ENCODE peak calls at places on chromosomes 3 and 15, in ten cellular contexts. M is body of pancreas, K is uterus, L is fibroblast of lung, X is neuronal stem cell, O is pancreas, B is SJSA1, P is neural progenitor cell, J is endothelial cell of umbilical vein, N is tibial artery. V is an unnamed sample. For H3K4me1, the result is how much of the 10 kb centered on the place peaks cover.

GRCh38 chr3:111864821-111865656 is 6.0 kb downstream of the PHLDB2 start:
- DNase-seq in M (no peak), J (peak), L (peak), B (no peak), N (no peak), O (no peak), K (no peak), X (no peak), P (no peak), V (no peak)

GRCh38 chr3:103794656-103795055 is 1359.8 kb downstream of the ZPLD1 start:
- DNase-seq in K (no peak), L (no peak), M (no peak), B (no peak), O (no peak), P (peak), N (no peak), J (no peak), X (no peak), V (no peak)

GRCh38 chr3:98513136-98513535 is 9.6 kb downstream of the CLDND1 start:
- DNase-seq in N (no peak), B (no peak), M (no peak), J (no peak), O (no peak), X (no peak), P (no peak), L (peak), K (peak), V (no peak)

GRCh38 chr15:27774638-27775037 is 324.5 kb downstream of the OCA2 start:
- DNase-seq in O (no peak), K (no peak), J (no peak), L (no peak), X (no peak), N (no peak), P (no peak), B (no peak), M (no peak), V (no peak)

GRCh38 chr3:24508423-24508839 is 13.8 kb upstream of the THRB start:
- DNase-seq in L (peak), O (no peak), N (no peak), B (no peak), K (no peak), J (peak), M (no peak), P (no peak), X (no peak), V (no peak)

GRCh38 chr15:43648649-43649429 is at the start of gene CATSPER2:
- DNase-seq in P (no peak), K (no peak), M (no peak), X (no peak), L (no peak), N (no peak), B (no peak), J (no peak), O (no peak), V (no peak)

GRCh38 chr3:127349501-127350171 is 61.8 kb upstream of the PRR20G start:
- DNase-seq in K (no peak), P (no peak), L (no peak), J (no peak), X (no peak), N (no peak), M (no peak), B (no peak), O (no peak), V (peak)

GRCh38 chr3:17742092-17742836 is at the start of gene TBC1D5:
- DNase-seq in X (peak), J (peak), K (peak), M (peak), O (peak), N (peak), B (peak), P (peak), L (peak), V (peak)

GRCh38 chr15:31081568-31082250 is 19.8 kb downstream of the TRPM1 start:
- DNase-seq in N (no peak), J (no peak), P (no peak), X (no peak), M (peak), K (no peak), L (no peak), O (peak), B (no peak), V (peak)

GRCh38 chr3:143261848-143262247 is 142.3 kb downstream of the CHST2 start:
- DNase-seq in M (no peak), B (no peak), K (no peak), X (no peak), O (no peak), L (no peak), P (no peak), J (no peak), N (no peak), V (no peak)

GRCh38 chr3:77320514-77320913 is 280.6 kb downstream of the ROBO2 start:
- DNase-seq in B (no peak), J (peak), N (no peak), X (peak), L (peak), M (no peak), O (no peak), P (peak), K (no peak), V (no peak)

GRCh38 chr3:138862924-138863775 is 28.4 kb upstream of the PIK3CB start:
- DNase-seq in M (peak), O (peak), X (no peak), K (no peak), B (peak), P (no peak), L (peak), N (no peak), J (peak), V (no peak)

GRCh38 chr3:195450731-195451229 is 8.0 kb upstream of the ACAP2 start:
- DNase-seq in K (peak), J (no peak), P (no peak), L (peak), B (no peak), N (peak), X (no peak), M (no peak), O (no peak), V (no peak)

GRCh38 chr3:933311-933710 is 159.5 kb upstream of the CNTN6 start:
- DNase-seq in K (no peak), N (no peak), X (no peak), P (peak), J (no peak), B (no peak), O (no peak), M (no peak), L (no peak), V (no peak)

GRCh38 chr3:13615019-13615528 is 66.1 kb downstream of the FBLN2 start:
- DNase-seq in M (no peak), N (no peak), L (no peak), K (no peak), X (no peak), B (no peak), J (no peak), O (no peak), P (no peak), V (no peak)

GRCh38 chr3:136068708-136069107 is 103.2 kb downstream of the PPP2R3A start:
- DNase-seq in K (no peak), J (no peak), X (no peak), L (peak), B (no peak), P (no peak), M (no peak), N (no peak), O (no peak), V (no peak)

GRCh38 chr3:88713233-88713691 is 394.2 kb upstream of the EPHA3 start:
- DNase-seq in L (no peak), O (no peak), J (no peak), X (no peak), B (no peak), P (no peak), K (no peak), M (no peak), N (no peak), V (no peak)

DNA sequence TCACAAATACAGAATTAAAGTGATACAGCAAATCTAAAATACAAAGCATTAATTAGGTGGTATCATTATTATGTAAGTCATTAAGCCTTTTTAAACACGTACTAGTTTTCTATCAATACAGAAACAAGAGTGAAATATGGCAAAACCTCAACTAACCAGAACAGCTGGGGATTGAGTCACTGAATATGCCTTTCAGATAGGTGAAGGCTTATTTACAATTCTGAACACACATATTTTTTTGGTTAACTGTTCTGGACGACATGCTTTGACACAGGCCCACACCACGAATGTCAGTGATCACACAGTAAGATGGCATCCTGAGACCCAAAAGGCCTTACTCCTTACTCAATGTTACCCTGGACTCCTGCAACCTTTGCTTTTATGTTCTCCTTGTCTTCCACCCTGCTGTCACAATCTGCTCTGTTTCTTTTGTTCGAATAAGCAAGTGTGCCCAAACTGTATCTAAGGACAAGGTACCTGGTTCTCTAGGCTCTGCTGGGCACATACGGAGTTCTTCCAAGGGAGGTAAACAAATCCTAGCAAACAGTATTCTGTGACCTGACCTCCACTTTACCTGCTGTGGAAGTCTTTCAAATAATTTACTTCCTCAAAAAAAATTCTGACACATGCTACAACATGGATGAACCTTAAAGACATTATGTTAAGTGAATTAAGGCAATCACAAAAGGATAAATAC is 7.0 kb downstream of the SFMBT1 start:
- DNase-seq in J (no peak), M (no peak), L (no peak), X (no peak), K (no peak), O (no peak), B (no peak), P (no peak), N (no peak), V (no peak)
- H3K4me1 ChIP-seq in J (under half), M (half or more), L (under half), X (under half), K (under half), O (under half), B (under half), P (under half), N (under half), V (under half)

DNA sequence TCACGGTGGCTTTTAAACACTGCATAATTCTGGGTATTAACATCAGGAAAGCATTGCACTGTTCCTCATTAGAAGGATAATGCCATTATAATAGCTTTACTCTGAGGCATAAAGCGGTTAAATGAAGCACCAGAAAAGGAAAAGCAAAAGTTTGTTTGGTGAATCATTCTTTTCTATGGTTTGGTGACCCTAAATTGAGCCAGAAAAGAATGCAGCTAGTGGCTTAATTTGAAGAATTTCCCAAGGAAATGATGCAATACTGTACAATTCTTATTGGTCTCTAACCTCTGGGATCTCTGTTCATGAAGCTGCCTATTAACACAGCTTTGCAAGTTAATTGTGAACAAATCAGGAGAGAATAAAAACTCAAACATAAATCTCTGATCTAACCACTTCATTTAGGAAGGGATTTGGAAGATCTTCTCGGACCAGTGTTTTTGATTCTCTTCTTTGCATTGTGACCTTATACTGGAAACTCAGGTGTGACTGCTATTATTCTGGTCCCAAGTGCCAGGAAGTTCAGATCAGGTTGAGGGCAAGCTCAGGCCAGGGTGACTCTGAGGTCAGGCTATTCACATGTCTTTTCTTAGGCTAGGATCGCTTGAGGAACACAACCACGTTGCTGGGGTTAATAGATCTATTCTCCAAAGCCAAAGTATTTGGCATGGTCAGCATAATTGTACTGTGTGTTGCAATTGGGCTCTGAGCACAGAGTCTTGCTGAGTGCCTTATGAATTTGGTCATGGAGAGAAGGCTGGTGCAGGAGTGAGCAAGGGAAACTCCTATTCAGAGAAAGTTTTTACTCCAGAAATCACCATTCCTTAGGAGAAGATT is 11.3 kb upstream of the DLG1 start:
- DNase-seq in K (peak), O (no peak), L (peak), P (no peak), M (no peak), B (no peak), X (no peak), J (peak), N (no peak), V (no peak)
- H3K4me1 ChIP-seq in K (under half), O (under half), L (under half), P (under half), M (under half), B (half or more), X (under half), J (under half), N (under half), V (under half)

GRCh38 chr15:98845138-98845884 is 162.3 kb downstream of the PGPEP1L start:
- DNase-seq in B (no peak), N (no peak), K (peak), J (peak), M (no peak), O (no peak), X (no peak), P (no peak), L (no peak), V (no peak)
- H3K4me1 ChIP-seq in B (under half), N (half or more), K (under half), J (under half), M (half or more), O (under half), X (under half), P (under half), L (under half), V (under half)

GRCh38 chr3:32093204-32093603 is 13.2 kb upstream of the GPD1L start:
- DNase-seq in J (no peak), B (no peak), K (no peak), M (no peak), P (no peak), O (no peak), N (no peak), L (no peak), X (no peak), V (no peak)
- H3K4me1 ChIP-seq in J (under half), B (under half), K (under half), M (under half), P (under half), O (under half), N (under half), L (under half), X (under half), V (under half)

GRCh38 chr15:67822537-67823370 is 2.6 kb upstream of the SKOR1 start:
- DNase-seq in M (no peak), X (no peak), J (no peak), O (no peak), N (no peak), L (no peak), P (no peak), K (no peak), B (no peak), V (no peak)

GRCh38 chr15:67823371-67824156 is 1.7 kb upstream of the SKOR1 start:
- DNase-seq in P (peak), M (no peak), X (no peak), O (no peak), B (no peak), J (no peak), L (no peak), K (no peak), N (no peak), V (no peak)

GRCh38 chr15:67825880-67826716 is 789 bp downstream of the SKOR1 start:
- DNase-seq in J (no peak), P (peak), N (no peak), K (no peak), M (no peak), O (no peak), L (no peak), X (no peak), B (no peak), V (no peak)

GRCh38 chr15:67824900-67825879 is at the start of gene SKOR1:
- DNase-seq in M (no peak), J (no peak), P (peak), X (no peak), N (no peak), O (no peak), K (no peak), L (peak), B (no peak), V (no peak)

GRCh38 chr15:67824157-67824899 is 981 bp upstream of the SKOR1 start:
- DNase-seq in P (no peak), N (no peak), X (no peak), O (no peak), L (no peak), M (no peak), J (no peak), K (no peak), B (no peak), V (no peak)
- H3K4me1 ChIP-seq in P (half or more), N (half or more), X (under half), O (under half), L (under half), M (half or more), J (under half), K (under half), B (under half), V (half or more)

DNA sequence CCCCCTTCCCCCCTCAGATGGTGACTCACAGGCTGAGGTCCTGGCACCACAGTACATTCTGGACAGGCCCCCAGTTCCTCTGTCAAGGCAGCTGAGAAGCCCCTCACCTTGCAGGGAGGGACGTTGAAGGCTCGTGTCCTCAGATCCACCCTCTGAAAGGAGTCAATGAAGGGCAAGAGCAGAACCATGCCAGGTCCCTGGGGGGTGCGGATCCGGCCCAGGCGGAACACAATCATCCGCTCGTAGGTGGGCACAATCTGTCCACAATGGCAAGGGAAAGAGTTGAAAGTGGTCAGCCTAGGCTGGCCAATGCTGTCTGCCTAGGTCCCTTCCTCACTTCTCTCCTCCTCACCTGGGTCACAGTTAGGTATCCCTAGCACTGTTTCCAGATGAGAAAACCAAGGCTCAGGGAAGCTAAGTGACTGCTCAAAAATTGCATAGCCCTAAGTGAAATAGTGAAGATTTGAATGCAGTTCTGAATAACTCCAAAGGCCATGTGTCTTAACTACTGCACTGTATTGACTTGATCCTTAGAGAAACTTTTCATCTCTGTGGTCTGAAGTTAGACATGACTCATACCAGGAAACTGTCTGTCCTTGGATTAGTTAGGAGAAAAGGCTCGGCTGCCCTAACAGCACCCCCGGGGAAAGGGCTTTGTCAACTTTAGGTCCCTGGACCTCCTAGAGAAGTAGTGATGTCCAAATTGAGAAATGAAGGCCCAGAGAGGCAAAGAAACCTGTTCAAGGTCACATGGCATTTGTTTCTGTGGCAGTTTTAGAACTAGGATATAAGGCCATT is 2.9 kb downstream of the STOML1 start:
- DNase-seq in B (no peak), J (peak), L (peak), O (no peak), X (no peak), M (no peak), N (no peak), K (no peak), P (no peak), V (no peak)
- H3K4me1 ChIP-seq in B (half or more), J (half or more), L (half or more), O (under half), X (under half), M (half or more), N (half or more), K (under half), P (under half), V (half or more)

V was measured in right atrium auricular region.